ENCODE peak calls at places on chromosomes 7 and 10, in four cellular contexts. I is fibroblast of lung, L is stomach, B is Panc1. R is an unnamed sample.
A peak's percentile ranks its signal among the peaks of the same experiment; 100 is the strongest.

GRCh38 chr7:138030679-138031351 is 28.9 kb upstream of the CREB3L2 start:
- DNase-seq in I (peak; percentile 27), B (no peak), L (no peak), R (no peak)

GRCh38 chr10:125023862-125024495 is 82.1 kb downstream of the ZRANB1 start:
- DNase-seq in B (no peak), I (no peak), L (peak; percentile 66), R (peak; percentile 68)

GRCh38 chr7:50851451-50851850 is 68.8 kb upstream of the GRB10 start:
- DNase-seq in B (no peak), I (peak; percentile 83), L (peak; percentile 10), R (no peak)

GRCh38 chr10:21570761-21571521 is 36.9 kb downstream of the MLLT10 start:
- DNase-seq in I (no peak), L (no peak), B (no peak), R (no peak)

GRCh38 chr10:52621635-52622079 is 150.9 kb downstream of the MBL2 start:
- DNase-seq in I (no peak), L (no peak), B (no peak), R (no peak)

GRCh38 chr10:74150151-74151056 is at the start of gene AP3M1:
- DNase-seq in I (no peak), L (peak; percentile 85), B (peak; percentile 97), R (peak; percentile 93)

GRCh38 chr10:101047961-101048892 is 13.6 kb upstream of the KAZALD1 start:
- DNase-seq in I (no peak), B (no peak), L (no peak), R (no peak)

GRCh38 chr10:36531621-36532020 is 593.8 kb upstream of the ANKRD30A start:
- DNase-seq in B (no peak), I (peak; percentile 38), L (no peak), R (no peak)

GRCh38 chr7:112487457-112487856 is 6.7 kb downstream of the LSMEM1 start:
- DNase-seq in B (no peak), I (no peak), L (no peak), R (no peak)

GRCh38 chr10:59872892-59873463 is 33.4 kb downstream of the CCDC6 start:
- DNase-seq in I (peak; percentile 98), L (no peak), B (no peak), R (no peak)

GRCh38 chr7:45920543-45921380 is at the start of gene IGFBP3:
- DNase-seq in I (peak; percentile 78), L (no peak), B (no peak), R (peak; percentile 64)

GRCh38 chr10:48667960-48668541 is 16.6 kb upstream of the WDFY4 start:
- DNase-seq in B (no peak), L (no peak), I (no peak), R (no peak)

GRCh38 chr7:90409667-90410066 is 6.4 kb downstream of the CLDN12 start:
- DNase-seq in B (no peak), I (peak; percentile 12), L (no peak), R (no peak)
- H3K4me1 ChIP-seq in B (no peaks in the 10 kb centered on the region), I (no peaks in the 10 kb centered on the region), L (peaks cover 16% of the 10 kb centered on the region), R (peaks cover 3% of the 10 kb centered on the region)

DNA sequence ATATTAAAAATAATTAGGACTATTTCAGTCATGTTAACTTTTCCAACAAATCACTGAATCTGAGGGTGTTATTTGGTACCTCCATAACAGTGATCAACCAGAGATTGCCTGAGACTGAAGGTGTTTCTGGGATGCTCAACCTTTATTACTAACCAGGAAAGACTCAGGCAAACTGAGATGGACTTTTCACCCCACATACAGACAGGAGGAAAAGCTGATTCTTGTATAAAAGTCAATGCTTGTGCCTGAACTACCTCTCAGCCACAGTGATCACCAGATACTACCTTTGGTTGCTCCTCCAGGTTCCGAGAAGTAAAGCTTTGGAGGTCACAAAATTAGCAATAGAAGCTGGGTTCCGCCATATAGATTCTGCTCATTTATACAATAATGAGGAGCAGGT is 1.9 kb downstream of the AKR1C3 start:
- DNase-seq in L (no peak), I (no peak), B (no peak), R (no peak)
- H3K4me3 ChIP-seq in L (peak overlapping the region; percentile 53), I (peak overlapping the region; percentile 68), B (no peak overlapping the region), R (peak overlapping the region; percentile 64)

DNA sequence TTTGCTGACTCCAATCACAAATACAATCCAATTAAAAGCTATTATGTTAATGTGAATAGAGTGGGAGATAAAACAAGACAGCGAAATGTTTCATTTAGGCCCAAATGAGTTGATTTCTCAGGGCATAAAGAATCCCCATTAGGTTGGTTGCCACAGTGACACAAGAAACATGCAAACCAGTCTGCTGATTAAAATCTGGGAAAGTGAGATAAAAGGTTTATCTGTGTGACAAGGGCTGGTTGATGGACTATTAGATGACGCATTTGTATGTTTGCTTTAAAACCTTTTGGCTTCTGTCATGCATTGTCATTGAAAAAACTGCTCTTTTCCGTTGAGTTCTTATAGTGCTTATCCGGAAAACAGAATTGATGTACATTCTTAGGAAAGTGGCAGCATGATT is 658.2 kb downstream of the GATA3 start:
- DNase-seq in I (no peak), B (no peak), L (no peak), R (no peak)
- H3K4me1 ChIP-seq in I (no peaks in the 10 kb centered on the region), B (no peaks in the 10 kb centered on the region), L (no peaks in the 10 kb centered on the region), R (no peaks in the 10 kb centered on the region)

GRCh38 chr10:15168781-15169554 is 475 bp upstream of the NMT2 start:
- DNase-seq in I (peak; percentile 89), B (no peak), L (peak; percentile 97), R (peak; percentile 98)
- H3K4me3 ChIP-seq in I (no peak overlapping the region), B (peak overlapping the region; percentile 35), L (peak overlapping the region; percentile 98), R (peak overlapping the region; percentile 13)

DNA sequence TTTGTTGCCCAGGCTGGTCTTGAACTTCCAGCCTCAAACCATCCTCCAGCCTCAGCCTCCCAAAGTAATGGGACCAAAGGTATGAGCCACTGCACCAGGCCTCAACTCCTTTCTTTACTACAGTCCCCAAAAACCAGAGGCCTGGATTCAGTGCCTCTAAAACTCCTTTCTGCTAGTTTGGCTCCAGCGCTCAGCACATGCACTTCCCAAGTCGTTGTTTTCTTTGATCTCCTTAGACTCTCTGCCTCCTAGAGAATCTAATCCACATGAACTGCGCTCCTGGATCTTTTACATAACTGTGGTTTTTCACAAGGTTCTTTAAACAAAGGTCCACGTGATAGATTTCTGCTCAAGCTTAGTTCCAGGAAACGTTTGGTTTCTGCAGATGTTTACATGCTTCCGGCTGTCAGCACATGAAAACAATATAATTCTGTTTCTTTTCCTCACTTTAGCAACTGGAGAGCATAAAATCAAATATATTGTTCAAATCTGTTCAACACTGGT is 270.6 kb upstream of the MKLN1 start:
- DNase-seq in B (no peak), L (no peak), I (peak; percentile 93), R (peak; percentile 54)
- H3K4me1 ChIP-seq in B (no peaks in the 10 kb centered on the region), L (peaks cover 48% of the 10 kb centered on the region), I (no peaks in the 10 kb centered on the region), R (no peaks in the 10 kb centered on the region)

GRCh38 chr7:33932832-33933468 is 27.6 kb downstream of the BMPER start:
- DNase-seq in L (peak; percentile 84), I (peak; percentile 72), B (peak; percentile 84), R (peak; percentile 84)
- H3K4me3 ChIP-seq in L (peak overlapping the region; percentile 28), I (peak overlapping the region; percentile 33), B (peak overlapping the region; percentile 7), R (no peak overlapping the region)

DNA sequence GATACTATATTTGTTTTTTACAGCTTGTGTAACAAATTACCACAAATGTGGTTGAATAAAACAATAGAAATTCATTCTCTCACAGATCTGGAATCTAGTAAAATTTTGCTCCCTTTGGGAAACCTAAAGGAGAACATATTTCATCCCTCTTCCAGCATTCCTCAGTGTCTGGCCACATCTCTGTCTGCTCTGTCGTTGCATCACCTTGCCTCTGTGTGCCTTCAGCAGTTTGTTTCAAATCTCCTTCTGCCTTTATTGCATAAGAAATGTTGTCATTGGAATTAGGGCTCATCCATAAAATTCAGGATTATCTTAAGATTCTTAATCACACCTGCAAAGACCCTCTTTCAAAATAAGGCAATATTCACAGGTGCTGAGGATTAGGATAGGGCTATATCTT is 14.5 kb downstream of the OR2A14 start:
- DNase-seq in B (no peak), I (no peak), L (no peak), R (no peak)
- H3K4me1 ChIP-seq in B (no peaks in the 10 kb centered on the region), I (no peaks in the 10 kb centered on the region), L (no peaks in the 10 kb centered on the region), R (no peaks in the 10 kb centered on the region)

DNA sequence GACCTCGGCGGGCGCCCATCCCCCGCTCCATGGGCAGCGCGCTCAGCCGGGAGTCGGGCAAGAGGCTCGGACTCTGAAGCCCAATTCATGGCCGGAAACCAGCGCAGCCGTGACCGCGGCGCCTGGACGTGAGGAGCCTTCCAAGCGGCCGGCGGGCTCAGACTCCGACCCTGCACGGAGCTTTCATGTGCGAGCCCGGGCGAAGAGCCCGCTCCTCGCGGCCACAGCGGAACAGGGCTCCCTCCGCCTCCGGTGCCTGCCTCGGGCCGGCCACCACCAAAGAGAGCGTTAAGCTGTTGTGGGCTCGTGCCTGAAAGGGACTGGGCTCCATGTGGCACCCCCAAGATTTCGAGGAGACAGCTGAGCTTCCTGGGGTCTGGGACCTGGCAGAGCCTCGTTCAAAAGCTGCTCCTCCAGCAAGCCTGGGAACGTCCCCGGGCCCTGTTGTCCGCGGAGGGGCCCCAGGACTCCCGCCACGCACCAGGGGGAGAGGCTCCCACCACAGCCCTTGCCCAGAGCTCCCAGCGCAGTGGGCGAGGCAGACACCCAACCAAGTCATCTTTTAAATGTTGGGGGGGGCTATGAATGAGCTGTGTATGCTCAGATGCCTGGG is 850 bp upstream of the GRID1 start:
- DNase-seq in L (no peak), I (peak; percentile 9), B (no peak), R (peak; percentile 46)
- H3K4me3 ChIP-seq in L (peak overlapping the region; percentile 70), I (no peak overlapping the region), B (no peak overlapping the region), R (peak overlapping the region; percentile 54)

GRCh38 chr7:47102442-47102841 is 479.5 kb downstream of the TNS3 start:
- DNase-seq in B (no peak), L (no peak), I (no peak), R (no peak)
- H3K4me1 ChIP-seq in B (no peaks in the 10 kb centered on the region), L (no peaks in the 10 kb centered on the region), I (no peaks in the 10 kb centered on the region), R (no peaks in the 10 kb centered on the region)

DNA sequence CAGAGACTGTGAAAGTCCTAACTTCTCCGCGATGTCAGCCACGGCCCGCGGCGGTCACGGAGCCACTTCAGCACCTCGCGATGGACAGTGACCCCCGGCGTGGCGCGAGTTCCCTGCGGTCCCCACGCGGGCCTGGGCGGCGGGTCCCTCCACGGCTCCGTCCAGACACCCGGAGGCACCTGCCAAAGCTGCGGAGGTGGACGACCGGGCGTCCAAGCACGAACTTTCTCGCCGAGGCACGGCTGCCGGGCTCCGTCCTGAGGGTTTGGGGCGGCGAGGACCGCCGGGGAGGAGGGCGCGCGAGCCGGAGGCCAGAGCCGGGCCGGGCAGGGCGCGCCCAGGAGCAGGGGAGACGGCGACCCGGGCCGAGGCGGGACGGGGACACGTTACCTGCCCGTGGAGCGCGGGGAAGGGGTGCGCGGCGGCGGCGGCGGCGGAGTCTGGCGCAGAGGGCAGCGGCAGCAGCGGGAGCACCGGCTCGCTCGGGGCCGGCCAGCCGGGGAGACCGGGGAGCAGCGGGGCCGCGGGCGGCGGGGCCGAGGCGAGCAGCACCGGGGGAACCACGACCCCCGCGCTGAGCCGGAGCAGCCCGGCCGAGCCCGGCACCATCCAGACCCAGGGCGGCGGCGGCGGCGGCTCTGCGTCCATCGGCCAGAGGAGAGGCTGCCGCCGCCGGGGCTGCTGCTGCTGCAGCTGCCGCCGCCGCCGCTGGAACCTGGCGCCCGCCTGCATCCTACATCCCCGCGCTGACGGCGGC is 439 bp downstream of the TCERG1L start:
- DNase-seq in I (no peak), B (no peak), L (no peak), R (no peak)
- H3K4me3 ChIP-seq in I (no peak overlapping the region), B (no peak overlapping the region), L (no peak overlapping the region), R (no peak overlapping the region)